ENCODE peak calls at places on chromosome 12, in four cellular contexts. Q is stimulated activated CD8-positive, alpha-beta memory T cell treated with anti-CD3 and anti-CD28 coated beads, Interleukin-7, amount 100 ng/mL, for 1 hour; D is astrocyte; A is AG10803. G is an unnamed sample.

GRCh38 chr12:75960086-75960910 is 71.3 kb downstream of the PHLDA1 start:
- DNase-seq in A (no peak), Q (no peak), D (no peak), G (no peak)

GRCh38 chr12:64608901-64609542 is 1.3 kb upstream of the RASSF3 start:
- DNase-seq in A (peak), Q (no peak), D (peak), G (no peak)

GRCh38 chr12:84632556-84632955 is 280.0 kb downstream of the SLC6A15 start:
- DNase-seq in A (no peak), D (peak), Q (no peak), G (peak)

GRCh38 chr12:120468846-120469449 is 600 bp downstream of the SRSF9 start:
- DNase-seq in A (peak), D (no peak), Q (peak), G (no peak)

GRCh38 chr12:13094349-13094748 is 9.1 kb downstream of the GSG1 start:
- DNase-seq in A (peak), Q (no peak), D (peak), G (no peak)

GRCh38 chr12:119949594-119949993 is 39.4 kb upstream of the BICDL1 start:
- DNase-seq in D (no peak), Q (no peak), A (no peak), G (no peak)

GRCh38 chr12:114004402-114004801 is 38.3 kb upstream of the RBM19 start:
- DNase-seq in Q (no peak), A (no peak), D (no peak), G (no peak)

GRCh38 chr12:58629376-58629775 is 290.9 kb downstream of the LRIG3 start:
- DNase-seq in Q (no peak), A (no peak), D (peak), G (no peak)

GRCh38 chr12:43988838-43989560 is 153.1 kb downstream of the TMEM117 start:
- DNase-seq in Q (no peak), A (no peak), D (peak), G (no peak)

GRCh38 chr12:806116-806805 is 53.9 kb downstream of the WNK1 start:
- DNase-seq in Q (no peak), A (no peak), D (peak), G (no peak)

GRCh38 chr12:42458575-42458974 is 131.0 kb downstream of the PRICKLE1 start:
- DNase-seq in Q (no peak), A (no peak), D (no peak), G (no peak)

GRCh38 chr12:115691123-115691522 is 586.4 kb downstream of the MED13L start:
- DNase-seq in A (no peak), Q (no peak), D (no peak), G (no peak)

GRCh38 chr12:25089738-25090137 is 105.2 kb downstream of the DNAI7 start:
- DNase-seq in A (no peak), D (peak), Q (no peak), G (no peak)

GRCh38 chr12:50933459-50934124 is 18.8 kb upstream of the HIGD1C start:
- DNase-seq in Q (no peak), A (no peak), D (no peak), G (no peak)

GRCh38 chr12:11875414-11875935 is 195.3 kb upstream of the BCL2L14 start:
- DNase-seq in A (peak), D (no peak), Q (no peak), G (no peak)

GRCh38 chr12:89750821-89751227 is 42.2 kb upstream of the ATP2B1 start:
- DNase-seq in A (peak), Q (no peak), D (peak), G (peak)

GRCh38 chr12:47205532-47206449 is 126.0 kb upstream of the AMIGO2 start:
- DNase-seq in D (no peak), A (no peak), Q (no peak), G (no peak)

GRCh38 chr12:121537814-121538698 is 42.8 kb downstream of the KDM2B start:
- DNase-seq in Q (no peak), D (no peak), A (no peak), G (no peak)

GRCh38 chr12:13504074-13504473 is 307.5 kb downstream of the EMP1 start:
- DNase-seq in D (peak), Q (no peak), A (peak), G (no peak)

GRCh38 chr12:130266751-130267150 is 70.9 kb upstream of the PIWIL1 start:
- DNase-seq in D (no peak), Q (no peak), A (no peak), G (no peak)

GRCh38 chr12:53232641-53233538 is 881 bp upstream of the RARG start:
- DNase-seq in Q (no peak), A (peak), D (no peak), G (no peak)